ENCODE peak calls at places on chromosomes 7 and 10, in ten cellular contexts. L, F, J, T, W, V, U, E, O and N are unnamed samples.

GRCh38 chr10:101062231-101063161 is 707 bp downstream of the KAZALD1 start:
- DNase-seq in L (no peak), F (peak), J (no peak), T (peak), W (peak), V (peak), U (no peak), E (peak), O (no peak), N (peak)

GRCh38 chr7:101803203-101804086 is 14.0 kb upstream of the CUX1 start:
- DNase-seq in L (no peak), F (no peak), J (no peak), T (no peak), W (no peak), V (no peak), U (no peak), E (no peak), O (no peak), N (no peak)

GRCh38 chr7:130840599-130840998 is 106.6 kb upstream of the KLF14 start:
- DNase-seq in L (no peak), F (no peak), J (no peak), T (no peak), W (no peak), V (peak), U (no peak), E (no peak), O (no peak), N (no peak)

GRCh38 chr10:86363184-86363832 is 3.3 kb downstream of the GRID1 start:
- DNase-seq in L (no peak), F (no peak), J (no peak), T (peak), W (peak), V (no peak), U (peak), E (no peak), O (no peak), N (no peak)

GRCh38 chr7:128725524-128725923 is 13.6 kb upstream of the CALU start:
- DNase-seq in L (no peak), F (no peak), J (no peak), T (no peak), W (no peak), V (no peak), U (no peak), E (no peak), O (no peak), N (no peak)

GRCh38 chr7:23418046-23418445 is 52.2 kb downstream of the IGF2BP3 start:
- DNase-seq in L (no peak), F (no peak), J (no peak), T (no peak), W (peak), V (peak), U (no peak), E (peak), O (no peak), N (no peak)

GRCh38 chr7:28722684-28723083 is 235.4 kb downstream of the TRIL start:
- DNase-seq in L (no peak), F (no peak), J (no peak), T (no peak), W (no peak), V (no peak), U (no peak), E (no peak), O (no peak), N (no peak)

GRCh38 chr10:72309290-72310240 is 35.8 kb downstream of the DDIT4 start:
- DNase-seq in L (no peak), F (no peak), J (peak), T (no peak), W (peak), V (peak), U (no peak), E (no peak), O (no peak), N (no peak)

GRCh38 chr7:23335621-23336020 is 36.5 kb downstream of the MALSU1 start:
- DNase-seq in L (no peak), F (no peak), J (no peak), T (no peak), W (no peak), V (no peak), U (no peak), E (no peak), O (peak), N (no peak)

GRCh38 chr10:16612148-16612742 is 90.6 kb upstream of the C1QL3 start:
- DNase-seq in L (no peak), F (peak), J (no peak), T (peak), W (peak), V (peak), U (no peak), E (peak), O (no peak), N (no peak)

GRCh38 chr10:1187855-1188555 is 131.8 kb downstream of the WDR37 start:
- DNase-seq in L (no peak), F (no peak), J (peak), T (no peak), W (no peak), V (no peak), U (no peak), E (no peak), O (no peak), N (no peak)

GRCh38 chr10:129774736-129775401 is 189.2 kb downstream of the EBF3 start:
- DNase-seq in L (no peak), F (no peak), J (no peak), T (no peak), W (no peak), V (no peak), U (no peak), E (no peak), O (no peak), N (no peak)

GRCh38 chr10:13604641-13605040 is 17.9 kb downstream of the PRPF18 start:
- DNase-seq in L (no peak), F (no peak), J (no peak), T (no peak), W (no peak), V (no peak), U (no peak), E (no peak), O (no peak), N (no peak)

GRCh38 chr7:149282331-149282655 is 20.3 kb downstream of the ZNF783 start:
- DNase-seq in L (no peak), F (no peak), J (no peak), T (no peak), W (no peak), V (no peak), U (no peak), E (no peak), O (no peak), N (no peak)

GRCh38 chr7:117066668-117067067 is 113.4 kb downstream of the ST7 start:
- DNase-seq in L (no peak), F (no peak), J (no peak), T (no peak), W (no peak), V (peak), U (no peak), E (no peak), O (no peak), N (no peak)

GRCh38 chr7:63057265-63057664 is 941.4 kb upstream of the ZNF722 start:
- DNase-seq in L (no peak), F (no peak), J (no peak), T (no peak), W (no peak), V (no peak), U (no peak), E (no peak), O (no peak), N (no peak)

GRCh38 chr10:6151087-6151977 is 51.4 kb upstream of the PFKFB3 start:
- DNase-seq in L (peak), F (peak), J (peak), T (no peak), W (peak), V (peak), U (peak), E (peak), O (no peak), N (peak)

GRCh38 chr7:73536479-73536878 is 14.4 kb upstream of the BAZ1B start:
- DNase-seq in L (no peak), F (no peak), J (no peak), T (no peak), W (no peak), V (no peak), U (no peak), E (no peak), O (no peak), N (no peak)

GRCh38 chr10:132899751-132900065 is 42.7 kb downstream of the CFAP46 start:
- DNase-seq in L (no peak), F (no peak), J (no peak), T (no peak), W (no peak), V (no peak), U (peak), E (no peak), O (no peak), N (no peak)

GRCh38 chr7:25384820-25385560 is 156.7 kb upstream of the NPVF start:
- DNase-seq in L (no peak), F (peak), J (peak), T (no peak), W (no peak), V (no peak), U (no peak), E (no peak), O (no peak), N (no peak)

GRCh38 chr10:75544381-75544780 is 113.0 kb downstream of the LRMDA start:
- DNase-seq in L (no peak), F (no peak), J (no peak), T (no peak), W (peak), V (peak), U (no peak), E (no peak), O (no peak), N (no peak)

GRCh38 chr10:110168601-110169481 is 38.6 kb upstream of the MXI1 start:
- DNase-seq in L (no peak), F (no peak), J (no peak), T (no peak), W (no peak), V (peak), U (no peak), E (no peak), O (no peak), N (no peak)

GRCh38 chr7:2710256-2710655 is 22.3 kb downstream of the AMZ1 start:
- DNase-seq in L (no peak), F (no peak), J (no peak), T (no peak), W (no peak), V (no peak), U (no peak), E (no peak), O (no peak), N (no peak)

GRCh38 chr10:104262055-104262454 is 6.9 kb upstream of the GSTO2 start:
- DNase-seq in L (no peak), F (no peak), J (no peak), T (no peak), W (no peak), V (no peak), U (no peak), E (no peak), O (no peak), N (no peak)

GRCh38 chr10:132489053-132489703 is 48.4 kb upstream of the INPP5A start:
- DNase-seq in L (no peak), F (no peak), J (no peak), T (no peak), W (peak), V (no peak), U (no peak), E (no peak), O (no peak), N (no peak)

GRCh38 chr10:404991-405390 is 269.7 kb downstream of the ZMYND11 start:
- DNase-seq in L (no peak), F (no peak), J (no peak), T (no peak), W (no peak), V (no peak), U (no peak), E (no peak), O (no peak), N (no peak)

GRCh38 chr7:157523766-157524421 is 187.1 kb downstream of the DNAJB6 start:
- DNase-seq in L (no peak), F (no peak), J (no peak), T (no peak), W (no peak), V (no peak), U (no peak), E (no peak), O (no peak), N (no peak)

GRCh38 chr7:83365746-83366145 is 203.1 kb upstream of the PCLO start:
- DNase-seq in L (no peak), F (no peak), J (no peak), T (no peak), W (peak), V (no peak), U (no peak), E (no peak), O (no peak), N (no peak)